ENCODE peak calls at places on chromosome 21, in nine cellular contexts. One of them, this sample, is unnamed.

GRCh38 chr21:38525454-38525853 is 27.2 kb upstream of the ERG start:
- DNase-seq in activated T-helper 1 cell treated with anti-CD3 and anti-CD28 coated beads, Interleukin-2, amount 50 U/mL, for 16 hours: no peak
- DNase-seq in breast epithelium: no peak
- DNase-seq in stimulated activated CD4-positive, alpha-beta T cell treated with anti-CD3 and anti-CD28 coated beads, Interleukin-4, amount 100 ng/mL, for 48 hours: no peak
- DNase-seq in stimulated activated naive CD8-positive, alpha-beta T cell treated with anti-CD3 and anti-CD28 coated beads, Interleukin-15, Interleukin-2, amounts not matched to agents 100 U/mL and 50 U/mL, for 24 hours: no peak
- DNase-seq in activated naive CD8-positive, alpha-beta T cell treated with anti-CD3 and anti-CD28 coated beads for 36 hours: no peak
- DNase-seq in T-helper 9 cell: no peak
- DNase-seq in HS-5: no peak
- DNase-seq in OCI-M1: no peak
- DNase-seq in this sample: no peak

GRCh38 chr21:15065381-15066230 is 806 bp upstream of the NRIP1 start:
- DNase-seq in activated T-helper 1 cell treated with anti-CD3 and anti-CD28 coated beads, Interleukin-2, amount 50 U/mL, for 16 hours: peak
- DNase-seq in breast epithelium: peak
- DNase-seq in stimulated activated CD4-positive, alpha-beta T cell treated with anti-CD3 and anti-CD28 coated beads, Interleukin-4, amount 100 ng/mL, for 48 hours: peak
- DNase-seq in stimulated activated naive CD8-positive, alpha-beta T cell treated with anti-CD3 and anti-CD28 coated beads, Interleukin-15, Interleukin-2, amounts not matched to agents 100 U/mL and 50 U/mL, for 24 hours: peak
- DNase-seq in activated naive CD8-positive, alpha-beta T cell treated with anti-CD3 and anti-CD28 coated beads for 36 hours: peak
- DNase-seq in T-helper 9 cell: peak
- DNase-seq in HS-5: no peak
- DNase-seq in OCI-M1: peak
- DNase-seq in this sample: peak

GRCh38 chr21:38346286-38346685 is 89.5 kb downstream of the KCNJ15 start:
- DNase-seq in activated T-helper 1 cell treated with anti-CD3 and anti-CD28 coated beads, Interleukin-2, amount 50 U/mL, for 16 hours: no peak
- DNase-seq in breast epithelium: no peak
- DNase-seq in stimulated activated CD4-positive, alpha-beta T cell treated with anti-CD3 and anti-CD28 coated beads, Interleukin-4, amount 100 ng/mL, for 48 hours: no peak
- DNase-seq in stimulated activated naive CD8-positive, alpha-beta T cell treated with anti-CD3 and anti-CD28 coated beads, Interleukin-15, Interleukin-2, amounts not matched to agents 100 U/mL and 50 U/mL, for 24 hours: no peak
- DNase-seq in activated naive CD8-positive, alpha-beta T cell treated with anti-CD3 and anti-CD28 coated beads for 36 hours: no peak
- DNase-seq in T-helper 9 cell: no peak
- DNase-seq in HS-5: no peak
- DNase-seq in OCI-M1: no peak
- DNase-seq in this sample: no peak

GRCh38 chr21:41362605-41363369 is 960 bp downstream of the MX2 start:
- DNase-seq in activated T-helper 1 cell treated with anti-CD3 and anti-CD28 coated beads, Interleukin-2, amount 50 U/mL, for 16 hours: no peak
- DNase-seq in breast epithelium: no peak
- DNase-seq in stimulated activated CD4-positive, alpha-beta T cell treated with anti-CD3 and anti-CD28 coated beads, Interleukin-4, amount 100 ng/mL, for 48 hours: no peak
- DNase-seq in stimulated activated naive CD8-positive, alpha-beta T cell treated with anti-CD3 and anti-CD28 coated beads, Interleukin-15, Interleukin-2, amounts not matched to agents 100 U/mL and 50 U/mL, for 24 hours: no peak
- DNase-seq in activated naive CD8-positive, alpha-beta T cell treated with anti-CD3 and anti-CD28 coated beads for 36 hours: no peak
- DNase-seq in T-helper 9 cell: no peak
- DNase-seq in HS-5: no peak
- DNase-seq in OCI-M1: no peak
- DNase-seq in this sample: no peak

GRCh38 chr21:32426592-32427051 is 14.1 kb downstream of the EVA1C start:
- DNase-seq in activated T-helper 1 cell treated with anti-CD3 and anti-CD28 coated beads, Interleukin-2, amount 50 U/mL, for 16 hours: no peak
- DNase-seq in breast epithelium: no peak
- DNase-seq in stimulated activated CD4-positive, alpha-beta T cell treated with anti-CD3 and anti-CD28 coated beads, Interleukin-4, amount 100 ng/mL, for 48 hours: no peak
- DNase-seq in stimulated activated naive CD8-positive, alpha-beta T cell treated with anti-CD3 and anti-CD28 coated beads, Interleukin-15, Interleukin-2, amounts not matched to agents 100 U/mL and 50 U/mL, for 24 hours: no peak
- DNase-seq in activated naive CD8-positive, alpha-beta T cell treated with anti-CD3 and anti-CD28 coated beads for 36 hours: no peak
- DNase-seq in T-helper 9 cell: no peak
- DNase-seq in HS-5: no peak
- DNase-seq in OCI-M1: no peak
- DNase-seq in this sample: no peak

GRCh38 chr21:44337941-44338895 is 972 bp downstream of the CFAP410 start:
- DNase-seq in activated T-helper 1 cell treated with anti-CD3 and anti-CD28 coated beads, Interleukin-2, amount 50 U/mL, for 16 hours: peak
- DNase-seq in breast epithelium: peak
- DNase-seq in stimulated activated CD4-positive, alpha-beta T cell treated with anti-CD3 and anti-CD28 coated beads, Interleukin-4, amount 100 ng/mL, for 48 hours: no peak
- DNase-seq in stimulated activated naive CD8-positive, alpha-beta T cell treated with anti-CD3 and anti-CD28 coated beads, Interleukin-15, Interleukin-2, amounts not matched to agents 100 U/mL and 50 U/mL, for 24 hours: no peak
- DNase-seq in activated naive CD8-positive, alpha-beta T cell treated with anti-CD3 and anti-CD28 coated beads for 36 hours: peak
- DNase-seq in T-helper 9 cell: no peak
- DNase-seq in HS-5: no peak
- DNase-seq in OCI-M1: peak
- DNase-seq in this sample: peak

GRCh38 chr21:45302082-45303061 is 14.7 kb upstream of the POFUT2 start:
- DNase-seq in activated T-helper 1 cell treated with anti-CD3 and anti-CD28 coated beads, Interleukin-2, amount 50 U/mL, for 16 hours: peak
- DNase-seq in breast epithelium: no peak
- DNase-seq in stimulated activated CD4-positive, alpha-beta T cell treated with anti-CD3 and anti-CD28 coated beads, Interleukin-4, amount 100 ng/mL, for 48 hours: peak
- DNase-seq in stimulated activated naive CD8-positive, alpha-beta T cell treated with anti-CD3 and anti-CD28 coated beads, Interleukin-15, Interleukin-2, amounts not matched to agents 100 U/mL and 50 U/mL, for 24 hours: peak
- DNase-seq in activated naive CD8-positive, alpha-beta T cell treated with anti-CD3 and anti-CD28 coated beads for 36 hours: peak
- DNase-seq in T-helper 9 cell: peak
- DNase-seq in HS-5: no peak
- DNase-seq in OCI-M1: no peak
- DNase-seq in this sample: no peak

GRCh38 chr21:36388076-36388475 is 2.9 kb downstream of the CHAF1B start:
- DNase-seq in activated T-helper 1 cell treated with anti-CD3 and anti-CD28 coated beads, Interleukin-2, amount 50 U/mL, for 16 hours: no peak
- DNase-seq in breast epithelium: no peak
- DNase-seq in stimulated activated CD4-positive, alpha-beta T cell treated with anti-CD3 and anti-CD28 coated beads, Interleukin-4, amount 100 ng/mL, for 48 hours: no peak
- DNase-seq in stimulated activated naive CD8-positive, alpha-beta T cell treated with anti-CD3 and anti-CD28 coated beads, Interleukin-15, Interleukin-2, amounts not matched to agents 100 U/mL and 50 U/mL, for 24 hours: no peak
- DNase-seq in activated naive CD8-positive, alpha-beta T cell treated with anti-CD3 and anti-CD28 coated beads for 36 hours: no peak
- DNase-seq in T-helper 9 cell: no peak
- DNase-seq in HS-5: no peak
- DNase-seq in OCI-M1: no peak
- DNase-seq in this sample: no peak

GRCh38 chr21:38439957-38440356 is 58.3 kb downstream of the ERG start:
- DNase-seq in activated T-helper 1 cell treated with anti-CD3 and anti-CD28 coated beads, Interleukin-2, amount 50 U/mL, for 16 hours: no peak
- DNase-seq in breast epithelium: no peak
- DNase-seq in stimulated activated CD4-positive, alpha-beta T cell treated with anti-CD3 and anti-CD28 coated beads, Interleukin-4, amount 100 ng/mL, for 48 hours: no peak
- DNase-seq in stimulated activated naive CD8-positive, alpha-beta T cell treated with anti-CD3 and anti-CD28 coated beads, Interleukin-15, Interleukin-2, amounts not matched to agents 100 U/mL and 50 U/mL, for 24 hours: no peak
- DNase-seq in activated naive CD8-positive, alpha-beta T cell treated with anti-CD3 and anti-CD28 coated beads for 36 hours: no peak
- DNase-seq in T-helper 9 cell: no peak
- DNase-seq in HS-5: no peak
- DNase-seq in OCI-M1: no peak
- DNase-seq in this sample: no peak

GRCh38 chr21:42614811-42615342 is 38.5 kb upstream of the PDE9A start:
- DNase-seq in activated T-helper 1 cell treated with anti-CD3 and anti-CD28 coated beads, Interleukin-2, amount 50 U/mL, for 16 hours: peak
- DNase-seq in breast epithelium: peak
- DNase-seq in stimulated activated CD4-positive, alpha-beta T cell treated with anti-CD3 and anti-CD28 coated beads, Interleukin-4, amount 100 ng/mL, for 48 hours: peak
- DNase-seq in stimulated activated naive CD8-positive, alpha-beta T cell treated with anti-CD3 and anti-CD28 coated beads, Interleukin-15, Interleukin-2, amounts not matched to agents 100 U/mL and 50 U/mL, for 24 hours: peak
- DNase-seq in activated naive CD8-positive, alpha-beta T cell treated with anti-CD3 and anti-CD28 coated beads for 36 hours: peak
- DNase-seq in T-helper 9 cell: peak
- DNase-seq in HS-5: no peak
- DNase-seq in OCI-M1: peak
- DNase-seq in this sample: no peak

GRCh38 chr21:37546299-37546908 is 179.8 kb downstream of the DYRK1A start:
- DNase-seq in activated T-helper 1 cell treated with anti-CD3 and anti-CD28 coated beads, Interleukin-2, amount 50 U/mL, for 16 hours: no peak
- DNase-seq in breast epithelium: no peak
- DNase-seq in stimulated activated CD4-positive, alpha-beta T cell treated with anti-CD3 and anti-CD28 coated beads, Interleukin-4, amount 100 ng/mL, for 48 hours: no peak
- DNase-seq in stimulated activated naive CD8-positive, alpha-beta T cell treated with anti-CD3 and anti-CD28 coated beads, Interleukin-15, Interleukin-2, amounts not matched to agents 100 U/mL and 50 U/mL, for 24 hours: no peak
- DNase-seq in activated naive CD8-positive, alpha-beta T cell treated with anti-CD3 and anti-CD28 coated beads for 36 hours: no peak
- DNase-seq in T-helper 9 cell: no peak
- DNase-seq in HS-5: no peak
- DNase-seq in OCI-M1: no peak
- DNase-seq in this sample: no peak

GRCh38 chr21:33434770-33435360 is 31.7 kb downstream of the IFNGR2 start:
- DNase-seq in activated T-helper 1 cell treated with anti-CD3 and anti-CD28 coated beads, Interleukin-2, amount 50 U/mL, for 16 hours: no peak
- DNase-seq in breast epithelium: no peak
- DNase-seq in stimulated activated CD4-positive, alpha-beta T cell treated with anti-CD3 and anti-CD28 coated beads, Interleukin-4, amount 100 ng/mL, for 48 hours: peak
- DNase-seq in stimulated activated naive CD8-positive, alpha-beta T cell treated with anti-CD3 and anti-CD28 coated beads, Interleukin-15, Interleukin-2, amounts not matched to agents 100 U/mL and 50 U/mL, for 24 hours: peak
- DNase-seq in activated naive CD8-positive, alpha-beta T cell treated with anti-CD3 and anti-CD28 coated beads for 36 hours: peak
- DNase-seq in T-helper 9 cell: no peak
- DNase-seq in HS-5: peak
- DNase-seq in OCI-M1: peak
- DNase-seq in this sample: peak

This sample was measured in HFFc6.